ENCODE peak calls at places on chromosomes 1 and 21, in eight cellular contexts. One of them, this sample, is unnamed. For H3K36me3, the result is how much of the 10 kb centered on the place peaks cover.

GRCh38 chr1:169102567-169102966 is 3.9 kb upstream of the ATP1B1 start:
- DNase-seq in CD8-positive, alpha-beta T cell: no peak
- DNase-seq in lung: peak
- DNase-seq in MM.1S: no peak
- DNase-seq in ovary: peak
- DNase-seq in sigmoid colon: no peak
- DNase-seq in right lobe of liver: no peak
- DNase-seq in left ventricle myocardium inferior: no peak
- DNase-seq in this sample: no peak

GRCh38 chr1:117735045-117735992 is 129.5 kb downstream of the TENT5C start:
- DNase-seq in left ventricle myocardium inferior: no peak
- DNase-seq in ovary: no peak
- DNase-seq in sigmoid colon: no peak
- DNase-seq in MM.1S: peak
- DNase-seq in CD8-positive, alpha-beta T cell: no peak
- DNase-seq in right lobe of liver: no peak
- DNase-seq in lung: no peak
- DNase-seq in this sample: no peak

GRCh38 chr1:174070614-174071013 is 48.5 kb upstream of the RC3H1 start:
- DNase-seq in CD8-positive, alpha-beta T cell: no peak
- DNase-seq in ovary: no peak
- DNase-seq in lung: no peak
- DNase-seq in sigmoid colon: no peak
- DNase-seq in left ventricle myocardium inferior: no peak
- DNase-seq in right lobe of liver: no peak
- DNase-seq in MM.1S: no peak
- DNase-seq in this sample: no peak

GRCh38 chr1:17890056-17890814 is 135.1 kb downstream of the ACTL8 start:
- DNase-seq in ovary: no peak
- DNase-seq in right lobe of liver: no peak
- DNase-seq in left ventricle myocardium inferior: no peak
- DNase-seq in CD8-positive, alpha-beta T cell: no peak
- DNase-seq in MM.1S: no peak
- DNase-seq in lung: no peak
- DNase-seq in sigmoid colon: no peak
- DNase-seq in this sample: no peak

GRCh38 chr1:7589774-7590425 is 181.2 kb upstream of the VAMP3 start:
- DNase-seq in lung: no peak
- DNase-seq in left ventricle myocardium inferior: no peak
- DNase-seq in sigmoid colon: peak
- DNase-seq in MM.1S: no peak
- DNase-seq in ovary: no peak
- DNase-seq in CD8-positive, alpha-beta T cell: no peak
- DNase-seq in right lobe of liver: no peak
- DNase-seq in this sample: no peak

GRCh38 chr1:154014154-154014910 is 23.8 kb downstream of the RPS27 start:
- DNase-seq in left ventricle myocardium inferior: no peak
- DNase-seq in MM.1S: no peak
- DNase-seq in sigmoid colon: no peak
- DNase-seq in CD8-positive, alpha-beta T cell: no peak
- DNase-seq in right lobe of liver: no peak
- DNase-seq in lung: no peak
- DNase-seq in ovary: no peak
- DNase-seq in this sample: no peak

GRCh38 chr1:22204989-22205913 is 62.4 kb upstream of the WNT4 start:
- DNase-seq in CD8-positive, alpha-beta T cell: no peak
- DNase-seq in sigmoid colon: no peak
- DNase-seq in right lobe of liver: no peak
- DNase-seq in lung: peak
- DNase-seq in left ventricle myocardium inferior: no peak
- DNase-seq in ovary: no peak
- DNase-seq in MM.1S: no peak
- DNase-seq in this sample: no peak

GRCh38 chr1:208684192-208684591 is 440.0 kb upstream of the PLXNA2 start:
- DNase-seq in lung: peak
- DNase-seq in MM.1S: no peak
- DNase-seq in ovary: no peak
- DNase-seq in CD8-positive, alpha-beta T cell: no peak
- DNase-seq in sigmoid colon: no peak
- DNase-seq in right lobe of liver: no peak
- DNase-seq in left ventricle myocardium inferior: no peak
- DNase-seq in this sample: no peak

GRCh38 chr1:162138599-162139397 is 69.3 kb downstream of the NOS1AP start:
- DNase-seq in CD8-positive, alpha-beta T cell: no peak
- DNase-seq in MM.1S: no peak
- DNase-seq in ovary: no peak
- DNase-seq in sigmoid colon: no peak
- DNase-seq in lung: no peak
- DNase-seq in right lobe of liver: no peak
- DNase-seq in left ventricle myocardium inferior: no peak
- DNase-seq in this sample: no peak

GRCh38 chr1:8097077-8097799 is 71.1 kb upstream of the ERRFI1 start:
- DNase-seq in right lobe of liver: no peak
- DNase-seq in sigmoid colon: no peak
- DNase-seq in ovary: no peak
- DNase-seq in MM.1S: no peak
- DNase-seq in left ventricle myocardium inferior: no peak
- DNase-seq in CD8-positive, alpha-beta T cell: no peak
- DNase-seq in lung: no peak
- DNase-seq in this sample: peak

GRCh38 chr21:38123626-38124025 is 133.2 kb upstream of the KCNJ15 start:
- DNase-seq in MM.1S: no peak
- DNase-seq in right lobe of liver: no peak
- DNase-seq in sigmoid colon: no peak
- DNase-seq in CD8-positive, alpha-beta T cell: no peak
- DNase-seq in ovary: no peak
- DNase-seq in lung: no peak
- DNase-seq in left ventricle myocardium inferior: no peak
- DNase-seq in this sample: no peak

GRCh38 chr1:179742717-179743678 is at the start of gene FAM163A:
- DNase-seq in MM.1S: no peak
- DNase-seq in left ventricle myocardium inferior: no peak
- DNase-seq in ovary: peak
- DNase-seq in lung: no peak
- DNase-seq in right lobe of liver: no peak
- DNase-seq in sigmoid colon: no peak
- DNase-seq in CD8-positive, alpha-beta T cell: no peak
- DNase-seq in this sample: no peak

GRCh38 chr1:227174136-227174535 is 144.2 kb downstream of the CDC42BPA start:
- DNase-seq in sigmoid colon: no peak
- DNase-seq in lung: no peak
- DNase-seq in CD8-positive, alpha-beta T cell: no peak
- DNase-seq in ovary: no peak
- DNase-seq in MM.1S: no peak
- DNase-seq in left ventricle myocardium inferior: no peak
- DNase-seq in right lobe of liver: no peak
- DNase-seq in this sample: no peak

GRCh38 chr1:241157435-241157834 is 199.6 kb downstream of the RGS7 start:
- DNase-seq in sigmoid colon: no peak
- DNase-seq in right lobe of liver: no peak
- DNase-seq in MM.1S: no peak
- DNase-seq in lung: no peak
- DNase-seq in left ventricle myocardium inferior: no peak
- DNase-seq in CD8-positive, alpha-beta T cell: no peak
- DNase-seq in ovary: no peak
- DNase-seq in this sample: no peak

GRCh38 chr1:240562111-240562590 is 49.8 kb downstream of the GREM2 start:
- DNase-seq in lung: no peak
- DNase-seq in sigmoid colon: no peak
- DNase-seq in MM.1S: peak
- DNase-seq in left ventricle myocardium inferior: no peak
- DNase-seq in ovary: no peak
- DNase-seq in CD8-positive, alpha-beta T cell: no peak
- DNase-seq in right lobe of liver: no peak
- DNase-seq in this sample: no peak

GRCh38 chr21:28754127-28754611 is 238.5 kb downstream of the LTN1 start:
- DNase-seq in left ventricle myocardium inferior: peak
- DNase-seq in MM.1S: no peak
- DNase-seq in sigmoid colon: peak
- DNase-seq in right lobe of liver: no peak
- DNase-seq in ovary: no peak
- DNase-seq in CD8-positive, alpha-beta T cell: no peak
- DNase-seq in lung: no peak
- DNase-seq in this sample: no peak

GRCh38 chr1:109185990-109186703 is 27.6 kb upstream of the SARS1 start:
- DNase-seq in MM.1S: no peak
- DNase-seq in right lobe of liver: no peak
- DNase-seq in CD8-positive, alpha-beta T cell: no peak
- DNase-seq in ovary: no peak
- DNase-seq in sigmoid colon: no peak
- DNase-seq in lung: peak
- DNase-seq in left ventricle myocardium inferior: no peak
- DNase-seq in this sample: no peak

GRCh38 chr1:1111516-1112236 is 4.2 kb downstream of the C1orf159 start:
- DNase-seq in right lobe of liver: peak
- DNase-seq in lung: no peak
- DNase-seq in CD8-positive, alpha-beta T cell: no peak
- DNase-seq in sigmoid colon: peak
- DNase-seq in ovary: peak
- DNase-seq in left ventricle myocardium inferior: peak
- DNase-seq in MM.1S: no peak
- DNase-seq in this sample: no peak

GRCh38 chr1:115242543-115242942 is 95.5 kb downstream of the NGF start:
- DNase-seq in right lobe of liver: no peak
- DNase-seq in ovary: no peak
- DNase-seq in CD8-positive, alpha-beta T cell: no peak
- DNase-seq in MM.1S: no peak
- DNase-seq in sigmoid colon: no peak
- DNase-seq in lung: no peak
- DNase-seq in left ventricle myocardium inferior: no peak
- DNase-seq in this sample: no peak

GRCh38 chr1:183783896-183784637 is 20.9 kb upstream of the RGL1 start:
- DNase-seq in MM.1S: no peak
- DNase-seq in CD8-positive, alpha-beta T cell: no peak
- DNase-seq in ovary: peak
- DNase-seq in sigmoid colon: peak
- DNase-seq in right lobe of liver: peak
- DNase-seq in lung: no peak
- DNase-seq in left ventricle myocardium inferior: peak
- DNase-seq in this sample: no peak

GRCh38 chr1:170122366-170122765 is 23.4 kb upstream of the NTMT2 start:
- DNase-seq in ovary: no peak
- DNase-seq in right lobe of liver: no peak
- DNase-seq in left ventricle myocardium inferior: no peak
- DNase-seq in sigmoid colon: no peak
- DNase-seq in lung: no peak
- DNase-seq in MM.1S: no peak
- DNase-seq in CD8-positive, alpha-beta T cell: no peak
- DNase-seq in this sample: no peak
- H3K36me3 ChIP-seq in ovary: under half
- H3K36me3 ChIP-seq in right lobe of liver: under half
- H3K36me3 ChIP-seq in left ventricle myocardium inferior: under half
- H3K36me3 ChIP-seq in sigmoid colon: under half
- H3K36me3 ChIP-seq in lung: under half
- H3K36me3 ChIP-seq in MM.1S: under half
- H3K36me3 ChIP-seq in CD8-positive, alpha-beta T cell: under half
- H3K36me3 ChIP-seq in this sample: under half

DNA sequence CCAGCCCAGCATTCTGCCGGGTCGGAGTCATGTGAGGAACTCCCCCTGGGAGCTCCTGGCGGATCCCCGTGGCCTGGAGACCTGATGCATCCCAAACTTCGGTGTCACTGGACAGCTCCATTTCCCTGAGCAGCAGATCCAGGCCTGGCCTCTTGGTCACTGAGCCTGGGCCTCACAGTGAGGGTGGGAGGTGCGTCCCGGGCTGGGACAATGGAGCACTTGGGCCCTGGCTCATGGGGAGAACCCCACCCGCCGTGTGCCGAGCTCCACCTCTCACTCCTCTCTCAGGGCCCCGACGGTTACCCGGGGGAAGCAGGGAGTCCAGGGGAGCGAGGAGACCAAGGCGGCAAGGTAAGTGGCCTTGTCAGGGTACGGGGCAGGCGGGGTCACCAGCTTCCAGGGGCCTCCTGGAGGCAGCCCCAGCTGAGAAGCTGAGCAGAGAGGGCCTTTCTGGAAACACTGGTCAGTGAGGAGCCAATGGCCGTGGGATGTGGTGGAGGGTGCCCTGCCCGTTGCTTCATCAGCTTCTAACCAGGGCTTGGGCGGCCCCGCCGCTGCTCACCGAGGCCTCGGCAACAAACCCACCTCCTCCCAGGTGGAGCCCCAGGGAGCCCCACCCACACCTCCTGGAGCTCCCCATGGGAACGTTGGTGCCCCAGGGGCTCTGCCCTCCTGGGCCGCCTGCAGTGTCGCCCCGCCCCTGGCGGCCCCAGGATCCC is 19.8 kb downstream of the COL6A2 start:
- DNase-seq in ovary: peak
- DNase-seq in CD8-positive, alpha-beta T cell: no peak
- DNase-seq in right lobe of liver: peak
- DNase-seq in lung: no peak
- DNase-seq in sigmoid colon: peak
- DNase-seq in MM.1S: no peak
- DNase-seq in left ventricle myocardium inferior: peak
- DNase-seq in this sample: no peak
- H3K36me3 ChIP-seq in ovary: under half
- H3K36me3 ChIP-seq in CD8-positive, alpha-beta T cell: under half
- H3K36me3 ChIP-seq in right lobe of liver: under half
- H3K36me3 ChIP-seq in lung: under half
- H3K36me3 ChIP-seq in sigmoid colon: half or more
- H3K36me3 ChIP-seq in MM.1S: under half
- H3K36me3 ChIP-seq in left ventricle myocardium inferior: half or more
- H3K36me3 ChIP-seq in this sample: under half

DNA sequence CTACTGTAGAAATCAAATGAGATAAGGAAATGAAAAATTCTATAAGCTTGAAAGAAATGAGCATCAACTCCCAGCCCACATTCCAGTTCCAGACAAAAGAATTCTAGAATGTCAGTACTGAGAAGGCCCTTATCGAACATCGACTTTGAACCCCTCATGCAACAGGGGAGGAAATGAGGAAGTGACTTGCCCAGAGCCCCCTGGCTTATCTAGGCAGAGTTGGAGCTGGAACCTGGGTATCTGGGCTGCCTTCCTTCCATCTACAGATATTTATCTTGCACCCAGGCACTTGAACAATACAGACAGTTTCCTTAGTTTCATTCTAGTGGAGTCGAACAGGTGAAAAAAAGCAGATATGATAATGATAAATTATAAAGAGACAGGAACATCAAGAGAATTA is 22.3 kb downstream of the MECR start:
- DNase-seq in right lobe of liver: no peak
- DNase-seq in left ventricle myocardium inferior: no peak
- DNase-seq in lung: no peak
- DNase-seq in CD8-positive, alpha-beta T cell: no peak
- DNase-seq in sigmoid colon: no peak
- DNase-seq in MM.1S: no peak
- DNase-seq in ovary: no peak
- DNase-seq in this sample: no peak
- H3K36me3 ChIP-seq in right lobe of liver: under half
- H3K36me3 ChIP-seq in left ventricle myocardium inferior: half or more
- H3K36me3 ChIP-seq in lung: under half
- H3K36me3 ChIP-seq in CD8-positive, alpha-beta T cell: under half
- H3K36me3 ChIP-seq in sigmoid colon: half or more
- H3K36me3 ChIP-seq in MM.1S: under half
- H3K36me3 ChIP-seq in ovary: under half
- H3K36me3 ChIP-seq in this sample: under half

DNA sequence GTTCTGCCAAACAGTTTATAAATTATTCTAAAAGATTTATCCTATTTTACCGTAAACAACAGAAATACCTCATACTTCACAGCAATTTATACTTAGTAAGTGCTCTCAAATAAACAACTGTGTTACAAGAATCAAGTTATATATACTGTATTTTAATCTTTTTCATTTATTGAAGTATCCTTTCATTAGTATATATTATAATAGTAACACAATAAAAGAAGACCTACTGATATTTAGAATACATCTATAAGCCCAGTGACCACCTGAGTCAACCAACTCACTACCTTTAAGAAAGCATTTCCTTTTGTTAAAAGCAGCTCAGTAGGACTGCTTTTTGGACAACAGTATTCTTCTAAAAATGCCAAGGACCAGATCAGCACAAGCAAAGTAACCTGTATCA is 5.9 kb downstream of the TMCO1 start:
- DNase-seq in ovary: no peak
- DNase-seq in lung: no peak
- DNase-seq in left ventricle myocardium inferior: no peak
- DNase-seq in CD8-positive, alpha-beta T cell: no peak
- DNase-seq in MM.1S: no peak
- DNase-seq in right lobe of liver: no peak
- DNase-seq in sigmoid colon: no peak
- DNase-seq in this sample: no peak
- H3K36me3 ChIP-seq in ovary: under half
- H3K36me3 ChIP-seq in lung: under half
- H3K36me3 ChIP-seq in left ventricle myocardium inferior: half or more
- H3K36me3 ChIP-seq in CD8-positive, alpha-beta T cell: under half
- H3K36me3 ChIP-seq in MM.1S: under half
- H3K36me3 ChIP-seq in right lobe of liver: under half
- H3K36me3 ChIP-seq in sigmoid colon: half or more
- H3K36me3 ChIP-seq in this sample: under half

This sample was measured in GM06990.